ENCODE peak calls at places on chromosome X, in ten cellular contexts. Q, R, V, U, F, K, D, Y, B and I are unnamed samples.

GRCh38 chrX:44483965-44484606 is 58.6 kb downstream of the FUNDC1 start:
- DNase-seq in Q (no peak), R (no peak), V (no peak), U (no peak), F (no peak), K (no peak), D (no peak), Y (no peak), B (no peak), I (no peak)

GRCh38 chrX:5876984-5877655 is 351.5 kb downstream of the NLGN4X start:
- DNase-seq in Q (peak), R (no peak), V (no peak), U (peak), F (no peak), K (peak), D (no peak), Y (no peak), B (no peak), I (peak)

GRCh38 chrX:44935640-44936039 is 62.7 kb downstream of the KDM6A start:
- DNase-seq in Q (no peak), R (no peak), V (no peak), U (no peak), F (no peak), K (no peak), D (no peak), Y (no peak), B (no peak), I (no peak)

GRCh38 chrX:2478546-2479419 is 22.0 kb downstream of the DHRSX start:
- DNase-seq in Q (no peak), R (no peak), V (no peak), U (no peak), F (no peak), K (no peak), D (no peak), Y (peak), B (no peak), I (no peak)

GRCh38 chrX:23887448-23887847 is 20.3 kb downstream of the APOO start:
- DNase-seq in Q (no peak), R (no peak), V (no peak), U (no peak), F (no peak), K (no peak), D (no peak), Y (no peak), B (no peak), I (no peak)

GRCh38 chrX:15761564-15762191 is 23.6 kb downstream of the CA5B start:
- DNase-seq in Q (peak), R (peak), V (peak), U (peak), F (peak), K (peak), D (peak), Y (no peak), B (no peak), I (peak)

GRCh38 chrX:42020225-42020624 is 96.9 kb upstream of the CASK start:
- DNase-seq in Q (no peak), R (no peak), V (no peak), U (no peak), F (no peak), K (no peak), D (no peak), Y (no peak), B (no peak), I (no peak)

GRCh38 chrX:7132335-7133035 is 15.0 kb upstream of the STS start:
- DNase-seq in Q (peak), R (peak), V (peak), U (peak), F (peak), K (peak), D (peak), Y (peak), B (no peak), I (peak)

GRCh38 chrX:19758536-19758935 is 128.9 kb downstream of the SH3KBP1 start:
- DNase-seq in Q (no peak), R (no peak), V (no peak), U (no peak), F (no peak), K (peak), D (peak), Y (no peak), B (no peak), I (no peak)

GRCh38 chrX:9921407-9921806 is 45.8 kb upstream of the CLDN34 start:
- DNase-seq in Q (no peak), R (no peak), V (no peak), U (no peak), F (no peak), K (no peak), D (no peak), Y (no peak), B (no peak), I (no peak)

GRCh38 chrX:7170903-7171302 is 22.9 kb upstream of the PUDP start:
- DNase-seq in Q (no peak), R (no peak), V (peak), U (peak), F (peak), K (peak), D (no peak), Y (no peak), B (no peak), I (peak)

GRCh38 chrX:39445336-39445735 is 644.1 kb downstream of the MID1IP1 start:
- DNase-seq in Q (peak), R (no peak), V (peak), U (peak), F (peak), K (peak), D (no peak), Y (no peak), B (no peak), I (no peak)

GRCh38 chrX:37825225-37825842 is 22.0 kb downstream of the DYNLT3 start:
- DNase-seq in Q (peak), R (peak), V (peak), U (peak), F (peak), K (peak), D (peak), Y (peak), B (no peak), I (peak)

GRCh38 chrX:118779581-118779980 is 44.0 kb upstream of the ZCCHC12 start:
- DNase-seq in Q (no peak), R (no peak), V (no peak), U (no peak), F (no peak), K (no peak), D (no peak), Y (no peak), B (no peak), I (no peak)

GRCh38 chrX:118780509-118780908 is 43.1 kb upstream of the ZCCHC12 start:
- DNase-seq in Q (no peak), R (no peak), V (peak), U (no peak), F (no peak), K (no peak), D (no peak), Y (no peak), B (no peak), I (no peak)

DNA sequence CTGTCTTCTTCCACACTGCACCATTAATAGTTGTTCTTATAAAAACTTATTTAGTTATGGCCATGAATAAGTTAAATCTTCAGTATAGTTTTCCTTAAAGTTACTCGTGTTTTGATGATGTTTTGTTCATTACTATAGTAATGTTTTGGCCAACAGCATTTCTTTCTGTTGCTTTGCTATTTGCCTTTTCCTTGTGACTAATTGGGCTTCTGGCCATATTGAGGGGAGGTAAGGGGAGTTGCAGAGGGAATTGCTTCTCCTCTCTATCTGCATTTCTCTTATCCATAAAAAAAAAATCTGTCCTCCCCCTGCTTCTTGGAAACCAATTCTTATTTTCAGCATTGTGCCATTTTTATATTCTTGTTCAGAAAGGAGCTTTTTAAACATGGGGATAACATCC is 42.7 kb upstream of the ZCCHC12 start:
- DNase-seq in Q (no peak), R (no peak), V (peak), U (no peak), F (no peak), K (no peak), D (no peak), Y (no peak), B (no peak), I (no peak)
- TF ChIP-seq CTCF in Q (no peak), R (no peak), V (no peak), U (no peak), F (no peak), K (no peak), D (no peak), Y (no peak), B (no peak), I (no peak)

GRCh38 chrX:100636321-100636991 is at the start of gene TSPAN6:
- DNase-seq in Q (peak), R (peak), V (peak), U (peak), F (peak), K (peak), D (peak), Y (peak), B (peak), I (peak)
- TF ChIP-seq CTCF in Q (peak), R (peak), V (peak), U (peak), F (peak), K (no peak), D (peak), Y (peak), B (peak), I (peak)

GRCh38 chrX:13897571-13897970 is 80.7 kb upstream of the GPM6B start:
- DNase-seq in Q (no peak), R (no peak), V (no peak), U (no peak), F (no peak), K (no peak), D (no peak), Y (no peak), B (no peak), I (no peak)
- TF ChIP-seq CTCF in Q (no peak), R (no peak), V (no peak), U (no peak), F (no peak), K (no peak), D (no peak), Y (no peak), B (no peak), I (no peak)

GRCh38 chrX:129788527-129788926 is 8.8 kb downstream of the SASH3 start:
- DNase-seq in Q (no peak), R (no peak), V (no peak), U (no peak), F (no peak), K (no peak), D (no peak), Y (no peak), B (no peak), I (no peak)
- TF ChIP-seq CTCF in Q (no peak), R (no peak), V (no peak), U (no peak), F (no peak), K (no peak), D (no peak), Y (no peak), B (no peak), I (no peak)

GRCh38 chrX:119948381-119948780 is 4.8 kb upstream of the NKAP start:
- DNase-seq in Q (no peak), R (no peak), V (no peak), U (no peak), F (no peak), K (no peak), D (no peak), Y (no peak), B (no peak), I (no peak)
- TF ChIP-seq CTCF in Q (peak), R (no peak), V (peak), U (peak), F (peak), K (peak), D (peak), Y (no peak), B (no peak), I (peak)

DNA sequence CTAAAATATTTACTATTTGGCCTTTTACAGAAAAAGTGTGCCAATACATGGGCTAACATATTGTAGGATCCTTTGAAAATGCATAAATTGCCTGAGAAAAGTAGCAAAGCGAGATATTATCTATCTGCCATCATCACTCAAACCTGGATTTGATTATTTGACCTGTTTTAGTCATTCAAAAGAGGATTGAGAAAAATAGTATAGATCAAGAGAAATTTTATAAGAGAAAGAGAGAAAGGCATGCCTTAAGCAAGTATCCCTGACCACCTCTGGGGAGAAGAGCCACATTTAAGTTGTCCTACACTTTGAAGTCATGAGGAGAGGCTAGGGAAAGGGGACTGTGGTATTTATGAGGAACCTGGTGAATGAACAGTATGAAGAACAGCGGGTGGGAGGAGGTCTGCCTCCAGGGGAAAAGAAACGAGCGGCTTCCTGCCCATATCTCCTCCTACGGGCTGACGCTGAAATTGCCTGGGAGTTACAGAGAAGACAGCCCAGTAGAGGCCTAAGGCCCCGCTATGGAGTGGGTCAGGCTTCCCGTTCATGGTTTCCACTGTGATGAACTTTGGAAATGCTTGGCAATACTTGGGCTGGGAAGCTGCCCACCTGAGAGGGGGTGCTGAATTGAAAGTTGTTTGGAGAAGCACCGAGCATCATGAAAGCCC is 106.8 kb upstream of the ACSL4 start:
- DNase-seq in Q (peak), R (no peak), V (peak), U (peak), F (peak), K (no peak), D (no peak), Y (peak), B (no peak), I (no peak)
- TF ChIP-seq CTCF in Q (peak), R (no peak), V (peak), U (peak), F (no peak), K (no peak), D (no peak), Y (no peak), B (peak), I (no peak)

GRCh38 chrX:74232859-74233258 is 71.1 kb upstream of the ZCCHC13 start:
- DNase-seq in Q (no peak), R (no peak), V (peak), U (no peak), F (peak), K (peak), D (peak), Y (no peak), B (no peak), I (no peak)
- TF ChIP-seq CTCF in Q (peak), R (no peak), V (peak), U (peak), F (no peak), K (no peak), D (peak), Y (no peak), B (no peak), I (peak)

GRCh38 chrX:107324493-107325310 is 118.3 kb downstream of the DNAAF6 start:
- DNase-seq in Q (peak), R (no peak), V (peak), U (peak), F (no peak), K (peak), D (no peak), Y (no peak), B (no peak), I (peak)
- TF ChIP-seq CTCF in Q (peak), R (no peak), V (peak), U (peak), F (peak), K (peak), D (peak), Y (peak), B (no peak), I (no peak)

GRCh38 chrX:136170109-136170800 is 22.9 kb downstream of the FHL1 start:
- DNase-seq in Q (no peak), R (no peak), V (peak), U (no peak), F (no peak), K (no peak), D (peak), Y (no peak), B (no peak), I (no peak)
- TF ChIP-seq CTCF in Q (no peak), R (peak), V (peak), U (no peak), F (no peak), K (no peak), D (peak), Y (no peak), B (peak), I (no peak)

DNA sequence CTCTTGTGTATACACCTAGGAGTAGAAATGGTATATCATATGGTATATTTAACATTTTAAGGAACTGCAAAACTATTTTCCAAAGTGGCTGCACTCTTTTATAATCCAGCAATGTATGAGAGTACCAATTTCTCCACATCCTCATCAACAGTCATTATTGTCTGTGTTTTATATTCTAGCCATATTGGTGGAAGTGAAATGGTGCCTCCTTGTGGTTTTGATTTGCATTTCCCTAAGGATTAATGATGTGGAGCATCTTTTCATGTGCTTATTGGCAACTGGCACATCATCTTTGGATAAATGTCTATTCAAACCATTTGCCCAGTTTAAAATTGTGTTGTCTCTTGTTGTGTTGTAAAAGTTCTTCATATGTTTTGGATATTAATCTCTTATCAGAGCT is 9.6 kb downstream of the BMP15 start:
- DNase-seq in Q (peak), R (no peak), V (peak), U (no peak), F (no peak), K (no peak), D (no peak), Y (no peak), B (no peak), I (no peak)
- TF ChIP-seq CTCF in Q (peak), R (no peak), V (peak), U (peak), F (peak), K (no peak), D (peak), Y (peak), B (peak), I (no peak)